ENCODE peak calls at places on chromosomes 16 and 17, in four cellular contexts. P is MM.1S, J is DND-41, M is endothelial cell of umbilical vein. W is an unnamed sample.

GRCh38 chr17:69820881-69821473 is 254.0 kb upstream of the KCNJ16 start:
- DNase-seq in P (no peak), J (no peak), M (no peak), W (no peak)

GRCh38 chr17:7888184-7888920 is at the start of gene CHD3:
- DNase-seq in P (no peak), J (no peak), M (no peak), W (no peak)

GRCh38 chr16:54931757-54932660 is 1.3 kb downstream of the IRX5 start:
- DNase-seq in P (no peak), J (peak; percentile 42), M (no peak), W (no peak)

GRCh38 chr16:88405325-88406060 is 22.7 kb downstream of the ZNF469 start:
- DNase-seq in P (no peak), J (no peak), M (no peak), W (no peak)

GRCh38 chr17:50249887-50250286 is 24.4 kb upstream of the TMEM92 start:
- DNase-seq in P (no peak), J (no peak), M (no peak), W (no peak)

GRCh38 chr17:57898487-57899311 is 48.9 kb upstream of the MRPS23 start:
- DNase-seq in P (no peak), J (no peak), M (no peak), W (no peak)

GRCh38 chr16:85989863-85990643 is 91.1 kb downstream of the IRF8 start:
- DNase-seq in P (no peak), J (no peak), M (no peak), W (no peak)

GRCh38 chr17:58005031-58005727 is 1.9 kb downstream of the SRSF1 start:
- DNase-seq in P (no peak), J (no peak), M (no peak), W (no peak)

GRCh38 chr16:4114257-4115208 is 1.7 kb downstream of the ADCY9 start:
- DNase-seq in P (no peak), J (no peak), M (no peak), W (no peak)

GRCh38 chr16:70324998-70325765 is 21.5 kb upstream of the DDX19A start:
- DNase-seq in P (no peak), J (no peak), M (peak; percentile 61), W (no peak)

GRCh38 chr17:56131431-56131830 is 21.8 kb upstream of the ANKFN1 start:
- DNase-seq in P (no peak), J (no peak), M (no peak), W (no peak)

GRCh38 chr17:47705536-47706481 is 11.8 kb downstream of the TBKBP1 start:
- DNase-seq in P (no peak), J (no peak), M (no peak), W (no peak)

GRCh38 chr17:55086635-55087058 is 118.1 kb downstream of the STXBP4 start:
- DNase-seq in P (no peak), J (no peak), M (peak; percentile 91), W (no peak)

GRCh38 chr16:23877107-23878070 is 41.6 kb downstream of the PRKCB start:
- DNase-seq in P (no peak), J (no peak), M (no peak), W (no peak)

GRCh38 chr16:87704754-87705353 is 60.9 kb downstream of the KLHDC4 start:
- DNase-seq in P (no peak), J (no peak), M (no peak), W (no peak)

GRCh38 chr16:51084074-51084928 is 66.8 kb downstream of the SALL1 start:
- DNase-seq in P (no peak), J (no peak), M (no peak), W (peak; percentile 28)

GRCh38 chr17:72258711-72259110 is 137.9 kb downstream of the SOX9 start:
- DNase-seq in P (no peak), J (no peak), M (no peak), W (no peak)

GRCh38 chr17:57293077-57293476 is 36.8 kb downstream of the MSI2 start:
- DNase-seq in P (no peak), J (no peak), M (no peak), W (no peak)

GRCh38 chr17:55348749-55349354 is 72.8 kb downstream of the MMD start:
- DNase-seq in P (peak; percentile 53), J (peak; percentile 60), M (peak; percentile 56), W (no peak)

GRCh38 chr17:491086-492014 is 138.7 kb upstream of the RPH3AL start:
- DNase-seq in P (no peak), J (peak; percentile 35), M (peak; percentile 42), W (no peak)

GRCh38 chr17:40407460-40407859 is 10.2 kb downstream of the TOP2A start:
- DNase-seq in P (no peak), J (no peak), M (no peak), W (no peak)
- H3K9ac ChIP-seq in P (no peak overlapping the region), J (no peak overlapping the region), M (no peak overlapping the region), W (no peak overlapping the region)

GRCh38 chr17:78724544-78724943 is 57.5 kb downstream of the CYTH1 start:
- DNase-seq in P (peak; percentile 7), J (no peak), M (no peak), W (no peak)
- H3K9ac ChIP-seq in P (peak overlapping the region; percentile 95), J (no peak overlapping the region), M (no peak overlapping the region), W (no peak overlapping the region)

GRCh38 chr17:75412455-75413317 is 7.2 kb upstream of the GRB2 start:
- DNase-seq in P (peak; percentile 78), J (peak; percentile 82), M (peak; percentile 74), W (no peak)
- H3K9ac ChIP-seq in P (no peak overlapping the region), J (peak overlapping the region; percentile 37), M (no peak overlapping the region), W (no peak overlapping the region)

GRCh38 chr17:66951605-66951953 is 12.9 kb upstream of the CACNG4 start:
- DNase-seq in P (no peak), J (no peak), M (no peak), W (no peak)

GRCh38 chr17:66953661-66954060 is 10.8 kb upstream of the CACNG4 start:
- DNase-seq in P (no peak), J (no peak), M (no peak), W (no peak)

GRCh38 chr17:66952681-66953638 is 11.5 kb upstream of the CACNG4 start:
- DNase-seq in P (no peak), J (no peak), M (no peak), W (no peak)

GRCh38 chr17:66950886-66951604 is 13.5 kb upstream of the CACNG4 start:
- DNase-seq in P (no peak), J (no peak), M (no peak), W (no peak)

DNA sequence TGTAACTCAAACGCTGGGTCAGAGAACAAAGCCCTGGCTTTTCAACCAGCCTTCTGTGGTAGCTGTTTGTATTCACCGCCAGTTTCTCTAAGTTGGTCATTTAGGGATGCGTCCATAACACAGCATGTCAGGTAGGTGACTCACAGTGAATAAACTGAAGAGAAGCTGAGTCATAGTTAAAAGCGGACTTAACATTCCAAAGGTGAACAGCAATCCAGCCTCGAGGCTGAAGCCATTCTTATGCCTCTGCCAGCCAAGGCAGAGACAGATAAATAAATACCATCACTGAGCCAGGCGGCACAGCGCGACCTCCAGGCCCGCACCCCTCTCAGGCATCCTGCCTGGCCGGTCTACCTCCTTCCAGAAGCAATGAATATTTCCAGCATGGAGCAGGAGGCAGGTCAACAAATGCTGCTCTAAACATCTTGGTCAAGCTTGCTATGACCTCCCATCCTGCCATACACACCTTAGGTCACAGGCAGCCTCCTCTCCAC is 12.4 kb upstream of the CACNG4 start:
- DNase-seq in P (no peak), J (no peak), M (peak; percentile 7), W (peak; percentile 86)
- H3K9ac ChIP-seq in P (no peak overlapping the region), J (no peak overlapping the region), M (no peak overlapping the region), W (peak overlapping the region; percentile 61)

GRCh38 chr17:76938009-76938408 is 69.8 kb downstream of the MGAT5B start:
- DNase-seq in P (no peak), J (no peak), M (no peak), W (no peak)
- H3K9ac ChIP-seq in P (no peak overlapping the region), J (no peak overlapping the region), M (no peak overlapping the region), W (no peak overlapping the region)

GRCh38 chr17:2853722-2854580 is 57.7 kb downstream of the RAP1GAP2 start:
- DNase-seq in P (no peak), J (no peak), M (no peak), W (no peak)

GRCh38 chr17:2853111-2853721 is 57.0 kb downstream of the RAP1GAP2 start:
- DNase-seq in P (no peak), J (no peak), M (no peak), W (no peak)

GRCh38 chr17:2856727-2857126 is 60.5 kb downstream of the RAP1GAP2 start:
- DNase-seq in P (no peak), J (no peak), M (no peak), W (no peak)

GRCh38 chr17:2854662-2855061 is 58.4 kb downstream of the RAP1GAP2 start:
- DNase-seq in P (no peak), J (no peak), M (no peak), W (no peak)

GRCh38 chr17:2855063-2855600 is 58.9 kb downstream of the RAP1GAP2 start:
- DNase-seq in P (no peak), J (no peak), M (no peak), W (no peak)
- H3K9ac ChIP-seq in P (no peak overlapping the region), J (no peak overlapping the region), M (no peak overlapping the region), W (peak overlapping the region; percentile 91)

DNA sequence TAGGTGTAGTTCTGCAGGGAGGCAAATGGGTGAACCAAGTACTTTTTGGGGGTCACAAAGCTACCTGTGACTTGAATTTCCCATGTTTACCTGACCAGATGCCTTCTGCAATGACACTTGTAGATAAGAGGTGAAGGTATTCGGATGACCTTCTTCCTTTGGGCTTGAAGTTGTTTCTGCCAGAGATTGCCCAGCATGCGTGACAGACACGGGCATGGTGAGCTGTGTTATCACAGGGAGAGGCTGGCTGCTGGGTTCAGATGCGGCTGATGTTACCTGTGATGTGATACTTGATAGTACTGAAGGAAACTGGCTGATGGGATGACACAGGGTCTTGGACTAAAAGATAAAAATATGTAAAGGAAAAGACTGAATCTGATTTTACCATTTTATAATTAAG is 14.1 kb downstream of the PKD1L3 start:
- DNase-seq in P (no peak), J (no peak), M (no peak), W (no peak)
- H3K9ac ChIP-seq in P (no peak overlapping the region), J (no peak overlapping the region), M (no peak overlapping the region), W (no peak overlapping the region)

DNA sequence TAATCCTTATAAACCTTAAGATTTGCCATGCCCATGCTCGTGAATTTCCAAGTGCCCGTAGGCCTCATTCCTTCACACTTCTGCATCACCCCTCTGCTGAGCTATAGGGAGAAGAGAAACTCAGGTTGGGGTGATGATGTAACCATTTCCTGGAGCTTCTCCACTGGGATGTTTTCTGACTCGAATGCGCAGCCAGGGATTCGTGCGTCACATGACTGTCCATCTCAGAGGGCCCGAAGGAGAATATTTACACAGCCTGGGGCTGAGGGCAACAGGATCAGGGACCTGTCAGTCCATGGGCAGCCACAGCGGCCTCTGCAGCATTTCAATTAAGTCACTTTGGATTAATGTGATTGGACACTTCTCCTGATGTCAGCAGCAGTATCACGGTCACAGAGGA is 8.7 kb downstream of the GSG1L2 start:
- DNase-seq in P (no peak), J (no peak), M (no peak), W (no peak)
- H3K9ac ChIP-seq in P (no peak overlapping the region), J (no peak overlapping the region), M (no peak overlapping the region), W (no peak overlapping the region)

W was measured in NT2/D1.